ENCODE peak calls at places on chromosomes 16 and 17, in seven cellular contexts. X, U, A, D, V, T and F are unnamed samples. For H3K4me1, the result is how much of the 10 kb centered on the place peaks cover.

GRCh38 chr16:56701534-56701933 is 19.3 kb downstream of the MT1X start:
- DNase-seq in X (no peak), U (no peak), A (no peak), D (no peak), V (no peak), T (no peak), F (no peak)

GRCh38 chr16:89827383-89828198 is 684 bp upstream of the SPIRE2 start:
- DNase-seq in X (no peak), U (no peak), A (no peak), D (peak), V (peak), T (no peak), F (no peak)

GRCh38 chr16:5490499-5490898 is 392.9 kb upstream of the EEF2KMT start:
- DNase-seq in X (no peak), U (peak), A (no peak), D (no peak), V (peak), T (no peak), F (no peak)

GRCh38 chr17:14298221-14298994 is 2.5 kb upstream of the HS3ST3B1 start:
- DNase-seq in X (no peak), U (no peak), A (no peak), D (no peak), V (no peak), T (no peak), F (no peak)

GRCh38 chr16:19291459-19291858 is 5.9 kb downstream of the CLEC19A start:
- DNase-seq in X (no peak), U (no peak), A (no peak), D (peak), V (peak), T (no peak), F (no peak)

GRCh38 chr17:27596571-27597187 is 34.3 kb upstream of the LGALS9 start:
- DNase-seq in X (no peak), U (no peak), A (no peak), D (no peak), V (no peak), T (no peak), F (no peak)

GRCh38 chr16:10067406-10067805 is 114.8 kb downstream of the GRIN2A start:
- DNase-seq in X (no peak), U (no peak), A (no peak), D (no peak), V (no peak), T (no peak), F (no peak)

GRCh38 chr17:17628388-17629008 is 37.0 kb upstream of the PEMT start:
- DNase-seq in X (no peak), U (peak), A (no peak), D (peak), V (no peak), T (no peak), F (no peak)

GRCh38 chr17:34398990-34399389 is 36.0 kb upstream of the CCL1 start:
- DNase-seq in X (no peak), U (peak), A (no peak), D (no peak), V (no peak), T (no peak), F (no peak)

GRCh38 chr17:30372755-30373154 is 6.0 kb upstream of the CPD start:
- DNase-seq in X (no peak), U (peak), A (no peak), D (no peak), V (peak), T (no peak), F (no peak)

GRCh38 chr16:68423771-68424170 is 24.5 kb downstream of the SMPD3 start:
- DNase-seq in X (no peak), U (no peak), A (no peak), D (no peak), V (no peak), T (peak), F (no peak)

GRCh38 chr16:30458561-30459394 is 13.1 kb upstream of the SEPHS2 start:
- DNase-seq in X (no peak), U (peak), A (no peak), D (no peak), V (no peak), T (no peak), F (no peak)

GRCh38 chr17:80257716-80258213 is 2.9 kb upstream of the RNF213 start:
- DNase-seq in X (no peak), U (no peak), A (no peak), D (no peak), V (peak), T (no peak), F (no peak)

GRCh38 chr16:30700491-30700890 is 1.5 kb downstream of the SRCAP start:
- DNase-seq in X (no peak), U (no peak), A (no peak), D (no peak), V (no peak), T (no peak), F (no peak)

GRCh38 chr16:21590791-21591190 is 8.6 kb upstream of the METTL9 start:
- DNase-seq in X (no peak), U (no peak), A (no peak), D (no peak), V (no peak), T (no peak), F (no peak)

GRCh38 chr17:11391134-11391533 is 150.1 kb downstream of the SHISA6 start:
- DNase-seq in X (no peak), U (no peak), A (no peak), D (no peak), V (peak), T (no peak), F (no peak)

GRCh38 chr17:47087093-47087492 is 102.0 kb downstream of the CDC27 start:
- DNase-seq in X (no peak), U (no peak), A (no peak), D (no peak), V (no peak), T (no peak), F (no peak)

GRCh38 chr17:79132271-79133064 is 57.8 kb downstream of the ENGASE start:
- DNase-seq in X (no peak), U (no peak), A (no peak), D (no peak), V (no peak), T (no peak), F (no peak)

GRCh38 chr16:68538880-68539701 is at the start of gene ZFP90:
- DNase-seq in X (peak), U (peak), A (peak), D (peak), V (peak), T (peak), F (peak)

GRCh38 chr17:45143767-45144198 is 4.5 kb upstream of the HEXIM1 start:
- DNase-seq in X (no peak), U (no peak), A (peak), D (no peak), V (peak), T (peak), F (peak)

GRCh38 chr17:3693099-3693498 is 2.9 kb downstream of the P2RX5 start:
- DNase-seq in X (no peak), U (no peak), A (no peak), D (no peak), V (no peak), T (no peak), F (no peak)

GRCh38 chr16:13136896-13137295 is 235.5 kb downstream of the SHISA9 start:
- DNase-seq in X (no peak), U (no peak), A (no peak), D (no peak), V (no peak), T (no peak), F (no peak)

GRCh38 chr16:50842589-50842988 is 100.7 kb downstream of the CYLD start:
- DNase-seq in X (no peak), U (no peak), A (no peak), D (no peak), V (no peak), T (no peak), F (no peak)

GRCh38 chr17:77381731-77382130 is 241.0 kb downstream of the SEC14L1 start:
- DNase-seq in X (no peak), U (no peak), A (no peak), D (no peak), V (no peak), T (no peak), F (no peak)

GRCh38 chr16:74740795-74741304 is 33.8 kb downstream of the FA2H start:
- DNase-seq in X (no peak), U (no peak), A (no peak), D (no peak), V (no peak), T (no peak), F (no peak)

GRCh38 chr16:66402166-66402565 is 24.9 kb upstream of the BEAN1 start:
- DNase-seq in X (no peak), U (no peak), A (no peak), D (no peak), V (no peak), T (peak), F (no peak)

GRCh38 chr16:66382966-66383299 is 16.4 kb downstream of the CDH5 start:
- DNase-seq in X (no peak), U (no peak), A (no peak), D (no peak), V (peak), T (no peak), F (no peak)

GRCh38 chr17:8664426-8665105 is 34.0 kb upstream of the MYH10 start:
- DNase-seq in X (no peak), U (no peak), A (no peak), D (no peak), V (no peak), T (no peak), F (no peak)

GRCh38 chr16:71472041-71472440 is 10.0 kb upstream of the ZNF23 start:
- DNase-seq in X (no peak), U (no peak), A (no peak), D (no peak), V (no peak), T (no peak), F (no peak)

GRCh38 chr17:38584350-38584925 is 21.3 kb downstream of the SRCIN1 start:
- DNase-seq in X (no peak), U (peak), A (peak), D (peak), V (peak), T (peak), F (no peak)

GRCh38 chr16:66918355-66918754 is 330 bp downstream of the CDH16 start:
- DNase-seq in X (no peak), U (no peak), A (no peak), D (no peak), V (no peak), T (no peak), F (no peak)

GRCh38 chr16:16028311-16028999 is 79.0 kb downstream of the ABCC1 start:
- DNase-seq in X (no peak), U (no peak), A (no peak), D (no peak), V (no peak), T (no peak), F (no peak)

GRCh38 chr17:6429266-6429665 is 5.7 kb downstream of the AIPL1 start:
- DNase-seq in X (no peak), U (no peak), A (no peak), D (no peak), V (no peak), T (no peak), F (no peak)

GRCh38 chr17:81869221-81870154 is 1.6 kb downstream of the ARHGDIA start:
- DNase-seq in X (no peak), U (peak), A (peak), D (no peak), V (peak), T (no peak), F (no peak)

GRCh38 chr16:24427840-24428239 is 111.5 kb upstream of the RBBP6 start:
- DNase-seq in X (no peak), U (no peak), A (no peak), D (no peak), V (no peak), T (no peak), F (no peak)

GRCh38 chr17:61221181-61221580 is 178.5 kb upstream of the TBX2 start:
- DNase-seq in X (no peak), U (no peak), A (no peak), D (no peak), V (no peak), T (no peak), F (no peak)

GRCh38 chr16:58030136-58030840 is 4.7 kb downstream of the MMP15 start:
- DNase-seq in X (no peak), U (no peak), A (no peak), D (no peak), V (no peak), T (no peak), F (no peak)

GRCh38 chr16:58345574-58346354 is 46.5 kb upstream of the GINS3 start:
- DNase-seq in X (no peak), U (peak), A (no peak), D (no peak), V (no peak), T (no peak), F (no peak)

GRCh38 chr16:24991349-24991748 is 23.8 kb downstream of the ARHGAP17 start:
- DNase-seq in X (no peak), U (peak), A (no peak), D (no peak), V (no peak), T (no peak), F (no peak)

GRCh38 chr17:63695889-63696288 is 4.0 kb downstream of the LIMD2 start:
- DNase-seq in X (no peak), U (no peak), A (no peak), D (no peak), V (no peak), T (no peak), F (no peak)

GRCh38 chr17:43817826-43818225 is 15.1 kb downstream of the MPP3 start:
- DNase-seq in X (no peak), U (no peak), A (no peak), D (no peak), V (no peak), T (no peak), F (no peak)

GRCh38 chr17:43823350-43824084 is 9.4 kb downstream of the MPP3 start:
- DNase-seq in X (no peak), U (no peak), A (no peak), D (no peak), V (no peak), T (no peak), F (no peak)

GRCh38 chr17:43822566-43823190 is 10.3 kb downstream of the MPP3 start:
- DNase-seq in X (no peak), U (no peak), A (no peak), D (no peak), V (no peak), T (no peak), F (no peak)

GRCh38 chr17:43818966-43819365 is 14.0 kb downstream of the MPP3 start:
- DNase-seq in X (no peak), U (no peak), A (no peak), D (no peak), V (no peak), T (no peak), F (no peak)

GRCh38 chr17:43820759-43821158 is 12.2 kb downstream of the MPP3 start:
- DNase-seq in X (no peak), U (no peak), A (no peak), D (no peak), V (no peak), T (no peak), F (no peak)
- H3K4me3 ChIP-seq in X (no peak), U (no peak), A (no peak), D (no peak), V (no peak), T (no peak), F (no peak)

GRCh38 chr16:85311741-85312140 is 199.5 kb upstream of the CIBAR2 start:
- DNase-seq in X (no peak), U (no peak), A (no peak), D (no peak), V (no peak), T (no peak), F (no peak)
- H3K4me1 ChIP-seq in X (under half), U (half or more), A (under half), D (under half), V (under half), T (under half), F (under half)

DNA sequence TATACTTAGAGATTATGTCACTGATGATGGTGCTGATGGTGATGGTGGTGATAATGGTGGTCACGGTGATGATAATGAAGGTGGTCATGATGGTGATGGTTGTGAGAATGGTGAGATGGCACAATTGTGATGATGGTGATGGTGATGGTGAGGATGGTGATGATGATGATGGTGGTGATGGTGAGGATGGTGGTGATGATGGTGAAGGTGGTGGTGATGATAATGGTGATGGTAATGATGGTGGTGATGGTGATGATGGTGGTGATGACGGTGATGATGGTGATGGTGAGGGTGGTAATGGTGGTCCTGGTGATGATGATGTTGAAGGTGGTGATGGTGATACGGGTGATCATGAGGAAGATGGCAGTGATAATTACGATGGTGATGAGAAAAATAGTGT is 5.5 kb upstream of the CDT1 start:
- DNase-seq in X (no peak), U (no peak), A (no peak), D (no peak), V (no peak), T (no peak), F (no peak)
- H3K4me3 ChIP-seq in X (no peak), U (no peak), A (no peak), D (no peak), V (no peak), T (no peak), F (no peak)

GRCh38 chr16:81882559-81882958 is 103.5 kb downstream of the PLCG2 start:
- DNase-seq in X (no peak), U (no peak), A (no peak), D (no peak), V (no peak), T (no peak), F (no peak)

GRCh38 chr16:81881228-81881627 is 102.1 kb downstream of the PLCG2 start:
- DNase-seq in X (no peak), U (no peak), A (no peak), D (no peak), V (no peak), T (no peak), F (no peak)

GRCh38 chr16:81880816-81881215 is 101.7 kb downstream of the PLCG2 start:
- DNase-seq in X (no peak), U (no peak), A (no peak), D (no peak), V (no peak), T (no peak), F (no peak)

GRCh38 chr16:81885976-81886586 is 107.0 kb downstream of the PLCG2 start:
- DNase-seq in X (no peak), U (peak), A (no peak), D (peak), V (peak), T (no peak), F (no peak)

GRCh38 chr16:81883235-81883634 is 104.1 kb downstream of the PLCG2 start:
- DNase-seq in X (no peak), U (no peak), A (no peak), D (no peak), V (no peak), T (no peak), F (no peak)
- H3K4me1 ChIP-seq in X (under half), U (under half), A (under half), D (under half), V (under half), T (under half), F (under half)

GRCh38 chr17:57296231-57296630 is 39.9 kb downstream of the MSI2 start:
- DNase-seq in X (no peak), U (no peak), A (no peak), D (peak), V (no peak), T (no peak), F (no peak)

GRCh38 chr17:57294075-57294474 is 37.8 kb downstream of the MSI2 start:
- DNase-seq in X (no peak), U (no peak), A (no peak), D (no peak), V (no peak), T (no peak), F (no peak)

GRCh38 chr17:57294629-57295501 is 38.5 kb downstream of the MSI2 start:
- DNase-seq in X (no peak), U (no peak), A (no peak), D (no peak), V (peak), T (no peak), F (no peak)

GRCh38 chr17:57293077-57293476 is 36.8 kb downstream of the MSI2 start:
- DNase-seq in X (no peak), U (no peak), A (no peak), D (no peak), V (no peak), T (no peak), F (no peak)

DNA sequence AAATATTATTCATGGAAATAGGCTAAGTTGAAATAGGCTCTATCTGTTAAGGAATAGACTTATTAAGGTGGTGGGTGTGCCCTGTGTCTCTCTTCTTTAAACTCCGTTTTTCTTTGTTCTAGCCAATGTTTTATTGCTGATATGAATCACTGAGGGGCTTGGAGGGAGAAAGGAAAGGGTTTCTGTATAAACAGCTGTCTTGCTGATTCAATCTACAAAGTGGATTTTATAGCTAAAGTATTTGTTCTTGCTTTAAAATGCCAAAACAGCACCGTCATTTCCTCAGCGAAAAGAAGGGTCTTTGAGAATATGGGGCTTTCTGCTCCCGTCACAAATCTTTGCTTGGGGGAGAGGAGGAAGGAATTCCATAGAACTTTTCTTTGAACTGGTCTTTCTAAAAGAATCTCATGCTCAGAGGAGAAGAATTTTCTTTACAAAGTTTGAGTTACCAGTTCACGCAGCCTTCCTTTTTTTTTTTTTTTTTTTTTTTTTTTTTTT is 39.3 kb downstream of the MSI2 start:
- DNase-seq in X (no peak), U (no peak), A (no peak), D (peak), V (no peak), T (no peak), F (no peak)
- H3K4me3 ChIP-seq in X (no peak), U (no peak), A (no peak), D (no peak), V (no peak), T (no peak), F (no peak)